ENCODE peak calls at places on chromosomes 5 and 9, in five cellular contexts. One of them, this sample, is unnamed.

GRCh38 chr5:96293966-96294886 is 138.8 kb downstream of the PCSK1 start:
- DNase-seq in GM12878: no peak
- DNase-seq in upper lobe of right lung: no peak
- DNase-seq in WTC11: no peak
- DNase-seq in pancreas: no peak
- DNase-seq in this sample: no peak

GRCh38 chr5:80884086-80884813 is 75.9 kb upstream of the RASGRF2 start:
- DNase-seq in upper lobe of right lung: no peak
- DNase-seq in pancreas: no peak
- DNase-seq in GM12878: no peak
- DNase-seq in WTC11: no peak
- DNase-seq in this sample: peak; percentile 22

GRCh38 chr5:134651531-134651930 is 2.9 kb downstream of the SEC24A start:
- DNase-seq in WTC11: no peak
- DNase-seq in pancreas: no peak
- DNase-seq in upper lobe of right lung: no peak
- DNase-seq in GM12878: no peak
- DNase-seq in this sample: no peak

GRCh38 chr5:34900660-34901059 is 14.6 kb downstream of the RAD1 start:
- DNase-seq in pancreas: no peak
- DNase-seq in upper lobe of right lung: no peak
- DNase-seq in WTC11: no peak
- DNase-seq in GM12878: no peak
- DNase-seq in this sample: no peak

GRCh38 chr9:134358026-134358967 is 32.0 kb downstream of the RXRA start:
- DNase-seq in GM12878: no peak
- DNase-seq in upper lobe of right lung: peak; percentile 85
- DNase-seq in pancreas: no peak
- DNase-seq in WTC11: no peak
- DNase-seq in this sample: no peak

GRCh38 chr5:111142932-111143331 is 50.8 kb downstream of the WDR36 start:
- DNase-seq in WTC11: no peak
- DNase-seq in pancreas: no peak
- DNase-seq in upper lobe of right lung: no peak
- DNase-seq in GM12878: no peak
- DNase-seq in this sample: no peak

GRCh38 chr5:55706230-55706629 is 5.9 kb downstream of the SLC38A9 start:
- DNase-seq in WTC11: no peak
- DNase-seq in GM12878: no peak
- DNase-seq in upper lobe of right lung: no peak
- DNase-seq in pancreas: no peak
- DNase-seq in this sample: no peak

GRCh38 chr9:21993893-21994525 is at the start of gene CDKN2A:
- DNase-seq in pancreas: peak; percentile 84
- DNase-seq in GM12878: no peak
- DNase-seq in upper lobe of right lung: peak; percentile 78
- DNase-seq in WTC11: peak; percentile 50
- DNase-seq in this sample: peak; percentile 77

GRCh38 chr5:148635321-148636083 is 18.8 kb downstream of the HTR4 start:
- DNase-seq in upper lobe of right lung: no peak
- DNase-seq in WTC11: no peak
- DNase-seq in pancreas: no peak
- DNase-seq in GM12878: no peak
- DNase-seq in this sample: no peak

GRCh38 chr5:179176166-179176565 is 116.0 kb downstream of the ZNF354C start:
- DNase-seq in pancreas: no peak
- DNase-seq in WTC11: peak; percentile 5
- DNase-seq in GM12878: no peak
- DNase-seq in upper lobe of right lung: no peak
- DNase-seq in this sample: no peak

GRCh38 chr5:66807743-66808142 is 211.6 kb downstream of the MAST4 start:
- DNase-seq in GM12878: no peak
- DNase-seq in WTC11: no peak
- DNase-seq in upper lobe of right lung: no peak
- DNase-seq in pancreas: no peak
- DNase-seq in this sample: peak; percentile 42

GRCh38 chr5:67490543-67491321 is 294.1 kb upstream of the CD180 start:
- DNase-seq in WTC11: no peak
- DNase-seq in upper lobe of right lung: peak; percentile 70
- DNase-seq in GM12878: no peak
- DNase-seq in pancreas: no peak
- DNase-seq in this sample: no peak

GRCh38 chr5:156147251-156147947 is 179.6 kb upstream of the SGCD start:
- DNase-seq in pancreas: no peak
- DNase-seq in WTC11: no peak
- DNase-seq in upper lobe of right lung: no peak
- DNase-seq in GM12878: no peak
- DNase-seq in this sample: no peak

GRCh38 chr5:120808606-120809005 is 344.5 kb downstream of the PRR16 start:
- DNase-seq in pancreas: no peak
- DNase-seq in WTC11: no peak
- DNase-seq in upper lobe of right lung: no peak
- DNase-seq in GM12878: no peak
- DNase-seq in this sample: no peak

GRCh38 chr5:120808135-120808534 is 344.0 kb downstream of the PRR16 start:
- DNase-seq in upper lobe of right lung: no peak
- DNase-seq in pancreas: no peak
- DNase-seq in GM12878: no peak
- DNase-seq in WTC11: no peak
- DNase-seq in this sample: no peak

GRCh38 chr5:120806132-120806531 is 342.0 kb downstream of the PRR16 start:
- DNase-seq in GM12878: no peak
- DNase-seq in upper lobe of right lung: no peak
- DNase-seq in WTC11: no peak
- DNase-seq in pancreas: no peak
- DNase-seq in this sample: no peak

DNA sequence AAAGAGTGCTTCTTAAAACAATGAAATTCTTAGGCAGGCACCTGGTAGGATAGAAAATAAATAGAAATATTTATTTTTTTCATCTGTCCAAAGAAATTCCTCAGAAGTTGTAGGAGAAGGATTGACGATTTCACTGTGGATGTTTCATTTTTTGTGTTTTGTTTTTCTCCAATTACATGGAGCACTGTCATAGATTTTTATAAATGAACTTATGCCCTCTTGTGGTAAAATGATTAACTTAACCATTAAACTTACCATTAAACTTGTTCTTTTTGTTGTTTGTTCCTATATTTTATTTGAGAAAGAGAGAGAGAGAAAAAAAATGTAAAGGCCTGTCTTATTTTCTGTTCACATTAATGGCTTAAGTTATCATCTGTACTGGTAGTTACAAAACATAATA is 339.2 kb downstream of the PRR16 start:
- DNase-seq in upper lobe of right lung: no peak
- DNase-seq in GM12878: no peak
- DNase-seq in pancreas: no peak
- DNase-seq in WTC11: no peak
- DNase-seq in this sample: no peak
- TF ChIP-seq CTCF in upper lobe of right lung: peak; percentile 24
- TF ChIP-seq CTCF in GM12878: no peak
- TF ChIP-seq CTCF in pancreas: no peak
- TF ChIP-seq CTCF in WTC11: no peak
- TF ChIP-seq CTCF in this sample: no peak

DNA sequence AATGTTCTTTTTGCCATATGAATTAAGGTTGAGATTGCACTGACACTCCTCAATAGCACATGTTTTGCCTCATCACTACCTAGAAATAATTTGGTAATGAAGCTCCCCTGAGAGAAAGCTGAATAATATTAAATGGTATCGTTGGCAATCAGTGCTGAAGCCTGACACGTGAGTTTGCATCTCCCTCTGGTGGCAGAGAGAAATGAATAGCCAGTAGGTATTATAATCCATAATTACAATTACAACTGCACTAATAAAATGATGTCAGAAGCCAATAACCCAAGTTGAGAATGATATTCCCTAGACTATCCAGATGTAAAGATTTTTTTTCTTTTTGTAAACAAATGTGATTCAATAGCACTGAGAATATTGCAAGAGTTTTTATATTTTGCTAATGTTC is 700.3 kb downstream of the PTPRD start:
- DNase-seq in upper lobe of right lung: no peak
- DNase-seq in WTC11: no peak
- DNase-seq in pancreas: no peak
- DNase-seq in GM12878: no peak
- DNase-seq in this sample: no peak
- TF ChIP-seq CTCF in upper lobe of right lung: no peak
- TF ChIP-seq CTCF in WTC11: no peak
- TF ChIP-seq CTCF in pancreas: no peak
- TF ChIP-seq CTCF in GM12878: peak; percentile 22
- TF ChIP-seq CTCF in this sample: peak; percentile 12

GRCh38 chr5:180205936-180206335 is 3.1 kb downstream of the RASGEF1C start:
- DNase-seq in WTC11: no peak
- DNase-seq in pancreas: no peak
- DNase-seq in GM12878: no peak
- DNase-seq in upper lobe of right lung: peak; percentile 7
- DNase-seq in this sample: no peak
- TF ChIP-seq CTCF in WTC11: no peak
- TF ChIP-seq CTCF in pancreas: no peak
- TF ChIP-seq CTCF in GM12878: no peak
- TF ChIP-seq CTCF in upper lobe of right lung: no peak
- TF ChIP-seq CTCF in this sample: no peak

GRCh38 chr5:139651502-139651862 is 3.3 kb downstream of the CXXC5 start:
- DNase-seq in WTC11: no peak
- DNase-seq in pancreas: no peak
- DNase-seq in upper lobe of right lung: no peak
- DNase-seq in GM12878: no peak
- DNase-seq in this sample: no peak

GRCh38 chr5:139649082-139649991 is 1.2 kb downstream of the CXXC5 start:
- DNase-seq in upper lobe of right lung: peak; percentile 83
- DNase-seq in pancreas: peak; percentile 78
- DNase-seq in GM12878: no peak
- DNase-seq in WTC11: peak; percentile 83
- DNase-seq in this sample: no peak

GRCh38 chr5:139650689-139651501 is 2.7 kb downstream of the CXXC5 start:
- DNase-seq in upper lobe of right lung: peak; percentile 78
- DNase-seq in GM12878: no peak
- DNase-seq in WTC11: peak; percentile 59
- DNase-seq in pancreas: peak; percentile 90
- DNase-seq in this sample: peak; percentile 67

GRCh38 chr5:139648205-139649081 is at the start of gene CXXC5:
- DNase-seq in GM12878: no peak
- DNase-seq in pancreas: peak; percentile 95
- DNase-seq in WTC11: peak; percentile 85
- DNase-seq in upper lobe of right lung: peak; percentile 93
- DNase-seq in this sample: peak; percentile 91

GRCh38 chr5:139650031-139650688 is 2.0 kb downstream of the CXXC5 start:
- DNase-seq in WTC11: peak; percentile 72
- DNase-seq in GM12878: no peak
- DNase-seq in upper lobe of right lung: peak; percentile 78
- DNase-seq in pancreas: peak; percentile 84
- DNase-seq in this sample: no peak
- TF ChIP-seq CTCF in WTC11: no peak
- TF ChIP-seq CTCF in GM12878: peak; percentile 51
- TF ChIP-seq CTCF in upper lobe of right lung: peak; percentile 32
- TF ChIP-seq CTCF in pancreas: no peak
- TF ChIP-seq CTCF in this sample: peak; percentile 15

GRCh38 chr9:131402738-131403492 is 9.0 kb downstream of the PRRC2B start:
- DNase-seq in GM12878: no peak
- DNase-seq in upper lobe of right lung: peak; percentile 87
- DNase-seq in WTC11: no peak
- DNase-seq in pancreas: peak; percentile 84
- DNase-seq in this sample: peak; percentile 56
- TF ChIP-seq CTCF in GM12878: no peak
- TF ChIP-seq CTCF in upper lobe of right lung: no peak
- TF ChIP-seq CTCF in WTC11: no peak
- TF ChIP-seq CTCF in pancreas: no peak
- TF ChIP-seq CTCF in this sample: no peak

GRCh38 chr9:127973169-127974001 is 7.4 kb downstream of the EEIG1 start:
- DNase-seq in GM12878: no peak
- DNase-seq in upper lobe of right lung: no peak
- DNase-seq in pancreas: peak; percentile 97
- DNase-seq in WTC11: no peak
- DNase-seq in this sample: no peak
- TF ChIP-seq CTCF in GM12878: no peak
- TF ChIP-seq CTCF in upper lobe of right lung: no peak
- TF ChIP-seq CTCF in pancreas: no peak
- TF ChIP-seq CTCF in WTC11: no peak
- TF ChIP-seq CTCF in this sample: no peak

This sample was measured in Calu3.